ENCODE peak calls at places on chromosomes 11 and 22, in ten cellular contexts. J, I, D, G, Z, X, A, E, K and M are unnamed samples.

GRCh38 chr11:57476883-57477506 is 16.7 kb downstream of the RTN4RL2 start:
- DNase-seq in J (no peak), I (peak), D (peak), G (peak), Z (peak), X (peak), A (peak), E (no peak), K (no peak), M (no peak)

GRCh38 chr11:8814923-8815240 is 96.1 kb upstream of the AKIP1 start:
- DNase-seq in J (no peak), I (no peak), D (peak), G (no peak), Z (no peak), X (no peak), A (no peak), E (no peak), K (no peak), M (no peak)

GRCh38 chr11:110679323-110679980 is 32.8 kb downstream of the ARHGAP20 start:
- DNase-seq in J (no peak), I (no peak), D (no peak), G (no peak), Z (no peak), X (peak), A (no peak), E (no peak), K (peak), M (peak)

GRCh38 chr22:19884954-19885751 is 30.5 kb upstream of the GNB1L start:
- DNase-seq in J (no peak), I (no peak), D (peak), G (no peak), Z (no peak), X (no peak), A (no peak), E (peak), K (no peak), M (no peak)

GRCh38 chr11:96177132-96177531 is 165.9 kb downstream of the MAML2 start:
- DNase-seq in J (no peak), I (no peak), D (no peak), G (no peak), Z (no peak), X (no peak), A (no peak), E (no peak), K (no peak), M (no peak)

GRCh38 chr11:115901069-115901468 is 396.9 kb upstream of the CADM1 start:
- DNase-seq in J (no peak), I (no peak), D (no peak), G (no peak), Z (no peak), X (no peak), A (no peak), E (no peak), K (no peak), M (no peak)

GRCh38 chr22:37043828-37044538 is 7.6 kb upstream of the KCTD17 start:
- DNase-seq in J (peak), I (peak), D (peak), G (peak), Z (peak), X (no peak), A (peak), E (peak), K (peak), M (peak)

GRCh38 chr11:90722552-90723190 is 499.8 kb upstream of the CHORDC1 start:
- DNase-seq in J (no peak), I (no peak), D (no peak), G (no peak), Z (no peak), X (no peak), A (no peak), E (no peak), K (no peak), M (peak)

GRCh38 chr11:119907934-119908760 is 179.1 kb upstream of the NECTIN1 start:
- DNase-seq in J (no peak), I (no peak), D (no peak), G (no peak), Z (no peak), X (no peak), A (no peak), E (no peak), K (no peak), M (peak)

GRCh38 chr11:67085617-67086016 is 29.0 kb downstream of the RHOD start:
- DNase-seq in J (no peak), I (no peak), D (no peak), G (no peak), Z (no peak), X (no peak), A (no peak), E (no peak), K (no peak), M (no peak)

GRCh38 chr22:25109878-25110595 is 89.6 kb upstream of the CRYBB3 start:
- DNase-seq in J (no peak), I (no peak), D (no peak), G (no peak), Z (no peak), X (no peak), A (peak), E (no peak), K (no peak), M (no peak)

GRCh38 chr11:90468923-90469322 is 246.1 kb upstream of the CHORDC1 start:
- DNase-seq in J (no peak), I (no peak), D (no peak), G (no peak), Z (peak), X (no peak), A (no peak), E (no peak), K (no peak), M (peak)

GRCh38 chr11:87236368-87236767 is 198.6 kb downstream of the TMEM135 start:
- DNase-seq in J (no peak), I (no peak), D (no peak), G (no peak), Z (peak), X (no peak), A (no peak), E (no peak), K (no peak), M (peak)

GRCh38 chr11:85483861-85484260 is 143.3 kb downstream of the DLG2 start:
- DNase-seq in J (no peak), I (no peak), D (peak), G (no peak), Z (no peak), X (peak), A (no peak), E (no peak), K (peak), M (no peak)

GRCh38 chr11:64095949-64096348 is 60.2 kb downstream of the FLRT1 start:
- DNase-seq in J (no peak), I (no peak), D (no peak), G (no peak), Z (no peak), X (no peak), A (no peak), E (no peak), K (no peak), M (no peak)

GRCh38 chr22:30605449-30606110 is 1.4 kb upstream of the TCN2 start:
- DNase-seq in J (peak), I (peak), D (no peak), G (peak), Z (peak), X (peak), A (peak), E (peak), K (peak), M (peak)

GRCh38 chr11:80937831-80938230 is 1497.0 kb upstream of the TENM4 start:
- DNase-seq in J (no peak), I (no peak), D (no peak), G (no peak), Z (no peak), X (no peak), A (no peak), E (no peak), K (no peak), M (peak)

GRCh38 chr11:75289919-75290318 is 49.3 kb downstream of the TPBGL start:
- DNase-seq in J (no peak), I (no peak), D (no peak), G (no peak), Z (no peak), X (no peak), A (no peak), E (no peak), K (no peak), M (no peak)

GRCh38 chr11:79437981-79438630 is 2.7 kb downstream of the TENM4 start:
- DNase-seq in J (no peak), I (peak), D (peak), G (peak), Z (no peak), X (peak), A (no peak), E (no peak), K (peak), M (peak)

GRCh38 chr22:39434721-39435120 is 22.1 kb upstream of the MGAT3 start:
- DNase-seq in J (no peak), I (no peak), D (peak), G (no peak), Z (no peak), X (no peak), A (no peak), E (no peak), K (no peak), M (no peak)

GRCh38 chr11:646214-646613 is 9.1 kb downstream of the DRD4 start:
- DNase-seq in J (no peak), I (no peak), D (no peak), G (no peak), Z (no peak), X (no peak), A (no peak), E (no peak), K (no peak), M (no peak)

GRCh38 chr11:79208126-79208525 is 232.7 kb downstream of the TENM4 start:
- DNase-seq in J (no peak), I (no peak), D (no peak), G (no peak), Z (no peak), X (no peak), A (no peak), E (no peak), K (no peak), M (no peak)

GRCh38 chr11:29093416-29093815 is 923.4 kb downstream of the KCNA4 start:
- DNase-seq in J (no peak), I (no peak), D (no peak), G (no peak), Z (peak), X (peak), A (no peak), E (no peak), K (peak), M (peak)

GRCh38 chr11:79438631-79439429 is 2.0 kb downstream of the TENM4 start:
- DNase-seq in J (no peak), I (peak), D (no peak), G (peak), Z (no peak), X (peak), A (no peak), E (no peak), K (peak), M (no peak)

GRCh38 chr22:36544107-36544620 is 15.2 kb upstream of the EIF3D start:
- DNase-seq in J (no peak), I (no peak), D (no peak), G (no peak), Z (peak), X (peak), A (no peak), E (no peak), K (peak), M (peak)

GRCh38 chr11:75839851-75840250 is 24.8 kb downstream of the UVRAG start:
- DNase-seq in J (no peak), I (no peak), D (no peak), G (no peak), Z (no peak), X (no peak), A (no peak), E (no peak), K (peak), M (peak)

GRCh38 chr11:111734383-111735261 is 31.6 kb downstream of the PPP2R1B start:
- DNase-seq in J (no peak), I (no peak), D (peak), G (no peak), Z (no peak), X (no peak), A (no peak), E (no peak), K (peak), M (no peak)

GRCh38 chr11:119699227-119699626 is 29.8 kb downstream of the NECTIN1 start:
- DNase-seq in J (no peak), I (no peak), D (peak), G (no peak), Z (no peak), X (no peak), A (peak), E (peak), K (peak), M (peak)

GRCh38 chr11:8732748-8733241 is 50.2 kb downstream of the RPL27A start:
- DNase-seq in J (no peak), I (no peak), D (peak), G (no peak), Z (peak), X (peak), A (peak), E (no peak), K (peak), M (peak)

GRCh38 chr22:20857247-20857643 is 1.4 kb downstream of the PI4KA start:
- DNase-seq in J (no peak), I (no peak), D (no peak), G (no peak), Z (no peak), X (no peak), A (no peak), E (no peak), K (peak), M (no peak)

GRCh38 chr22:45757068-45757467 is 85.4 kb downstream of the ATXN10 start:
- DNase-seq in J (no peak), I (no peak), D (peak), G (no peak), Z (no peak), X (no peak), A (no peak), E (no peak), K (peak), M (no peak)
- TF ChIP-seq CTCF in J (no peak), I (no peak), D (no peak), G (no peak), Z (no peak), X (no peak), A (no peak), E (no peak), K (peak), M (no peak)

GRCh38 chr11:113732092-113732491 is 26.0 kb upstream of the TMPRSS5 start:
- DNase-seq in J (no peak), I (no peak), D (no peak), G (no peak), Z (no peak), X (no peak), A (no peak), E (no peak), K (no peak), M (no peak)

GRCh38 chr11:113725883-113726405 is 19.8 kb upstream of the TMPRSS5 start:
- DNase-seq in J (no peak), I (no peak), D (no peak), G (no peak), Z (peak), X (no peak), A (no peak), E (no peak), K (no peak), M (peak)

GRCh38 chr11:113728814-113729213 is 22.7 kb upstream of the TMPRSS5 start:
- DNase-seq in J (no peak), I (no peak), D (no peak), G (no peak), Z (no peak), X (no peak), A (no peak), E (no peak), K (no peak), M (no peak)

GRCh38 chr11:113729456-113729855 is 23.3 kb upstream of the TMPRSS5 start:
- DNase-seq in J (no peak), I (no peak), D (no peak), G (no peak), Z (no peak), X (no peak), A (no peak), E (no peak), K (no peak), M (peak)

DNA sequence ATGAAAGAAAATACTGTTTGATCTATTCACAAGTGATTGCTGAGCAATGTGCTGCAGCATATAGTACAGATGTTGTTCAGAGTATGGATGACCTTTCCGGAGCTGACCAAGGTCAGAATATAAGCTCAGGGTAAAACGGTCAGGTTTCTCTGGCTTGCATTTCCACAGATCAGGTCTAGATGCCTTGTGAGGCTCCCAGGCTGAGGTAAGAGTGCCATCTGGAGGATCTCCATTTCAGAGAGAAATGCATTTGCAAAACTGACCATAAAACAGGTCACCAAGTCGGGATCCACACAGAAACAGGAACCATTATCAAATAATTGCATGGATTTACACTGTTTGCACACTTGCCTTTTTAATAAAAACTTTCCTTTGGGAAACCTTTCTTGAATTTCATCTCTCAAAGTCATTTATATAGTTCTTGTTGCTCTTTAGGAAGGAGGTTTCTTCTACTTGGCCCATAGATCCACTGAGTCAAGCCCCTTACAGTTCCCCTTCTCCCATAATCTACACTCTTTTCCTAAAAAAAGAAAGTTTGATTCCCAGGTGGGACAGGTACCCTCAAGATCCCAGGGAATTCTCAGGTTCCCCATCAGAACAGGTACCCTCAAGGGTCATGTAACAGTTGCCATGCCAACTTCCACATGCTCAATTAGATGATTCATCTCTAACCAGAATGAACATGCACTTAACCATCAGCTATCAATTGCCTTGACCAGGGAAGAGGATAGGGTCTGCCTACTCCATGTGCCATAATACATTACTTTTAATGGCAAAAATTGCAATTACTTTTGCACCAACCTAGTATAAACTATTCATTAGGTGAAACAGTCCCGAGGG is 25.0 kb upstream of the TMPRSS5 start:
- DNase-seq in J (peak), I (peak), D (no peak), G (no peak), Z (peak), X (peak), A (peak), E (no peak), K (peak), M (peak)
- TF ChIP-seq CTCF in J (peak), I (no peak), D (peak), G (peak), Z (peak), X (peak), A (peak), E (peak), K (peak), M (peak)

GRCh38 chr11:35711173-35711910 is 48.8 kb downstream of the TRIM44 start:
- DNase-seq in J (no peak), I (no peak), D (no peak), G (no peak), Z (peak), X (no peak), A (no peak), E (no peak), K (no peak), M (peak)
- TF ChIP-seq CTCF in J (peak), I (no peak), D (peak), G (peak), Z (peak), X (no peak), A (no peak), E (no peak), K (no peak), M (peak)

GRCh38 chr11:130037881-130038601 is 31.7 kb upstream of the APLP2 start:
- DNase-seq in J (no peak), I (no peak), D (no peak), G (no peak), Z (peak), X (no peak), A (no peak), E (no peak), K (no peak), M (peak)
- TF ChIP-seq CTCF in J (no peak), I (no peak), D (no peak), G (no peak), Z (peak), X (no peak), A (no peak), E (no peak), K (no peak), M (no peak)

GRCh38 chr11:2139118-2139490 is at the start of gene IGF2:
- DNase-seq in J (no peak), I (no peak), D (peak), G (no peak), Z (no peak), X (peak), A (no peak), E (no peak), K (no peak), M (no peak)
- TF ChIP-seq CTCF in J (no peak), I (no peak), D (no peak), G (no peak), Z (no peak), X (no peak), A (no peak), E (no peak), K (no peak), M (no peak)

GRCh38 chr22:42685941-42686666 is 34.6 kb downstream of the A4GALT start:
- DNase-seq in J (no peak), I (no peak), D (peak), G (no peak), Z (no peak), X (peak), A (peak), E (no peak), K (peak), M (no peak)
- TF ChIP-seq CTCF in J (no peak), I (no peak), D (peak), G (no peak), Z (no peak), X (no peak), A (no peak), E (no peak), K (no peak), M (no peak)